ENCODE peak calls at places on chromosomes 7 and 10, in seven cellular contexts. R, K, Q, J, A, O and B are unnamed samples.

GRCh38 chr7:151139791-151140190 is 27.7 kb downstream of the GBX1 start:
- DNase-seq in J (no peak), R (no peak), O (no peak), A (no peak), Q (no peak), K (no peak), B (no peak)

GRCh38 chr10:79019441-79019840 is 49.3 kb upstream of the ZMIZ1 start:
- DNase-seq in J (no peak), O (no peak), Q (no peak), K (no peak), A (no peak), R (no peak), B (no peak)

GRCh38 chr7:146172112-146172511 is 55.5 kb downstream of the CNTNAP2 start:
- DNase-seq in R (no peak), Q (no peak), K (no peak), O (no peak), J (no peak), A (no peak), B (no peak)

GRCh38 chr7:16710641-16711040 is 42.9 kb upstream of the TSPAN13 start:
- DNase-seq in K (no peak), A (no peak), J (no peak), Q (no peak), O (no peak), R (no peak), B (no peak)

GRCh38 chr7:87218941-87219544 is 489 bp downstream of the TMEM243 start:
- DNase-seq in O (peak; percentile 35), Q (peak; percentile 56), J (peak; percentile 38), A (peak; percentile 59), K (peak; percentile 51), R (peak; percentile 54), B (peak; percentile 35)

GRCh38 chr7:98202367-98203195 is 8.7 kb upstream of the BHLHA15 start:
- DNase-seq in Q (no peak), O (no peak), J (peak; percentile 26), K (peak; percentile 32), R (no peak), A (no peak), B (no peak)

GRCh38 chr10:36636285-36636839 is 489.0 kb upstream of the ANKRD30A start:
- DNase-seq in O (no peak), R (no peak), Q (no peak), A (no peak), K (no peak), J (no peak), B (no peak)

GRCh38 chr10:13631594-13631993 is 44.8 kb downstream of the PRPF18 start:
- DNase-seq in A (no peak), J (no peak), O (no peak), R (no peak), K (no peak), Q (no peak), B (no peak)

GRCh38 chr10:25999295-25999981 is 65.4 kb downstream of the MYO3A start:
- DNase-seq in Q (no peak), O (no peak), R (no peak), J (no peak), K (no peak), A (no peak), B (no peak)

GRCh38 chr7:132480534-132480933 is 95.7 kb downstream of the PLXNA4 start:
- DNase-seq in Q (peak; percentile 69), A (peak; percentile 71), K (no peak), O (no peak), R (no peak), J (no peak), B (no peak)

GRCh38 chr7:152886579-152887117 is 127.1 kb downstream of the ACTR3B start:
- DNase-seq in J (no peak), A (no peak), O (no peak), K (no peak), Q (no peak), R (no peak), B (no peak)

GRCh38 chr10:79387466-79387973 is 40.3 kb downstream of the PPIF start:
- DNase-seq in J (no peak), Q (no peak), K (no peak), A (peak; percentile 2), O (no peak), R (no peak), B (no peak)

GRCh38 chr7:7098280-7098818 is 84.0 kb upstream of the C1GALT1 start:
- DNase-seq in O (no peak), R (no peak), K (no peak), Q (no peak), A (no peak), J (no peak), B (no peak)

GRCh38 chr7:7102906-7103305 is 79.4 kb upstream of the C1GALT1 start:
- DNase-seq in Q (no peak), A (no peak), J (no peak), K (no peak), O (no peak), R (no peak), B (no peak)

GRCh38 chr7:7103343-7104313 is 78.7 kb upstream of the C1GALT1 start:
- DNase-seq in J (no peak), O (peak; percentile 42), R (peak; percentile 87), A (no peak), K (peak; percentile 78), Q (no peak), B (peak; percentile 64)

GRCh38 chr7:7100432-7100849 is 81.9 kb upstream of the C1GALT1 start:
- DNase-seq in Q (no peak), O (peak; percentile 87), K (no peak), J (no peak), R (no peak), A (no peak), B (no peak)

DNA sequence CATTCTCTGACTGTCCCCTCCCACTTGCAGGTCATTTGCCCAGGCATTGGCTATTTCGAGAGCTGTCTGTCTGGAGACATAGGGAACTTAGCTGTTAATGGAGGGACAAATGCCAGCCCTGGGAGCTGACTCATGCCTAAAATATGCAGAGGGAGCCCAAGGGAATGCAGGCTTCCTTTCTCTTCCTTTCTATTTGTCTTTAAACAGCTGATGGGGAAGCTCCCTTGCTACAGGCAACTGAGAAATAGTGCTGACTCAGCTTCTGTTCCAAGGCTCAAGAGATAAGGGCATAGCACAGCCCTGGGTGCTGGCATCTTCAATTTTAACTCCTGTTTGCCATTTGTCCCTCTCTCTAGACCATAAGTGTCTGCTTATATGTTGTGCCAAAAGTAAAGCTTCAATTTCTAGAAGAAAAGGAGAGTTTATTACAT is 82.7 kb upstream of the C1GALT1 start:
- DNase-seq in K (peak; percentile 61), R (peak; percentile 89), J (no peak), Q (peak; percentile 75), A (peak; percentile 44), O (peak; percentile 69), B (peak; percentile 51)
- H3K4me3 ChIP-seq in K (no peak overlapping the region), R (no peak overlapping the region), J (no peak overlapping the region), Q (no peak overlapping the region), A (no peak overlapping the region), O (no peak overlapping the region), B (no peak overlapping the region)

GRCh38 chr7:113285411-113285810 is 167.1 kb upstream of the SMIM30 start:
- DNase-seq in J (no peak), A (no peak), Q (no peak), K (no peak), R (no peak), O (no peak), B (no peak)

GRCh38 chr7:113289140-113289740 is 170.9 kb upstream of the SMIM30 start:
- DNase-seq in A (no peak), K (peak; percentile 1), O (no peak), Q (no peak), R (peak; percentile 70), J (no peak), B (no peak)

GRCh38 chr7:113292105-113292504 is 173.8 kb upstream of the SMIM30 start:
- DNase-seq in A (no peak), Q (no peak), K (no peak), O (no peak), R (no peak), J (no peak), B (no peak)

GRCh38 chr7:113294750-113295149 is 176.4 kb upstream of the SMIM30 start:
- DNase-seq in R (no peak), J (no peak), Q (no peak), K (no peak), A (no peak), O (no peak), B (no peak)

GRCh38 chr7:113291058-113291457 is 172.7 kb upstream of the SMIM30 start:
- DNase-seq in Q (no peak), O (no peak), R (no peak), K (no peak), A (no peak), J (no peak), B (no peak)
- H3K4me1 ChIP-seq in Q (no peaks in the 10 kb centered on the region), O (no peaks in the 10 kb centered on the region), R (no peaks in the 10 kb centered on the region), K (no peaks in the 10 kb centered on the region), A (no peaks in the 10 kb centered on the region), J (no peaks in the 10 kb centered on the region), B (no peaks in the 10 kb centered on the region)

GRCh38 chr7:156039194-156039593 is 226.9 kb upstream of the SHH start:
- DNase-seq in K (no peak), O (no peak), A (no peak), R (no peak), Q (no peak), J (no peak), B (no peak)

GRCh38 chr7:156039971-156040677 is 227.9 kb upstream of the SHH start:
- DNase-seq in Q (no peak), K (no peak), J (no peak), O (no peak), R (no peak), A (no peak), B (no peak)

GRCh38 chr7:156041398-156041797 is 229.1 kb upstream of the SHH start:
- DNase-seq in O (no peak), A (no peak), K (no peak), R (no peak), Q (no peak), J (no peak), B (no peak)

GRCh38 chr7:156046031-156046560 is 233.8 kb upstream of the SHH start:
- DNase-seq in O (no peak), R (no peak), K (no peak), J (no peak), Q (no peak), A (no peak), B (no peak)

GRCh38 chr7:156043435-156044123 is 231.3 kb upstream of the SHH start:
- DNase-seq in O (no peak), A (no peak), R (no peak), K (no peak), Q (no peak), J (no peak), B (no peak)
- H3K27me3 ChIP-seq in O (peaks cover 87% of the 10 kb centered on the region), A (peaks cover 30% of the 10 kb centered on the region), R (no peaks in the 10 kb centered on the region), K (no peaks in the 10 kb centered on the region), Q (no peaks in the 10 kb centered on the region), J (no peaks in the 10 kb centered on the region), B (no peaks in the 10 kb centered on the region)

GRCh38 chr10:4450981-4451501 is 375.0 kb upstream of the AKR1E2 start:
- DNase-seq in A (no peak), O (no peak), J (no peak), R (peak; percentile 82), Q (no peak), K (no peak), B (no peak)

GRCh38 chr10:4457597-4457996 is 368.4 kb upstream of the AKR1E2 start:
- DNase-seq in R (no peak), J (no peak), O (no peak), K (no peak), A (no peak), Q (no peak), B (no peak)

GRCh38 chr10:4453276-4453675 is 372.7 kb upstream of the AKR1E2 start:
- DNase-seq in O (no peak), R (no peak), J (no peak), K (peak; percentile 80), Q (no peak), A (no peak), B (no peak)

GRCh38 chr10:4451512-4451911 is 374.5 kb upstream of the AKR1E2 start:
- DNase-seq in R (no peak), A (no peak), O (no peak), J (no peak), K (no peak), Q (no peak), B (no peak)

GRCh38 chr10:4453950-4454349 is 372.1 kb upstream of the AKR1E2 start:
- DNase-seq in A (no peak), K (no peak), O (no peak), Q (no peak), R (no peak), J (no peak), B (no peak)
- H3K4me3 ChIP-seq in A (no peak overlapping the region), K (no peak overlapping the region), O (no peak overlapping the region), Q (no peak overlapping the region), R (no peak overlapping the region), J (no peak overlapping the region), B (no peak overlapping the region)